ENCODE peak calls at places on chromosomes 7 and 10, in eight cellular contexts. Z, N, H, V, C, Y, I and R are unnamed samples.

GRCh38 chr7:105163718-105164117 is 149.7 kb downstream of the KMT2E start:
- DNase-seq in Z (no peak), N (no peak), H (no peak), V (no peak), C (no peak), Y (peak), I (no peak), R (no peak)

GRCh38 chr7:135147341-135147898 is 452 bp upstream of the TMEM140 start:
- DNase-seq in Z (peak), N (peak), H (peak), V (no peak), C (no peak), Y (peak), I (no peak), R (no peak)

GRCh38 chr7:35758421-35758820 is 42.4 kb upstream of the SEPTIN7 start:
- DNase-seq in Z (peak), N (peak), H (no peak), V (no peak), C (no peak), Y (peak), I (no peak), R (no peak)

GRCh38 chr10:16586358-16587138 is 64.9 kb upstream of the C1QL3 start:
- DNase-seq in Z (no peak), N (no peak), H (no peak), V (no peak), C (no peak), Y (no peak), I (no peak), R (no peak)

GRCh38 chr7:119545118-119545517 is 727.9 kb upstream of the KCND2 start:
- DNase-seq in Z (no peak), N (peak), H (peak), V (no peak), C (no peak), Y (peak), I (no peak), R (no peak)

GRCh38 chr7:69598081-69598486 is at the start of gene AUTS2:
- DNase-seq in Z (peak), N (peak), H (peak), V (no peak), C (peak), Y (peak), I (peak), R (peak)

GRCh38 chr7:84123903-84124573 is 70.6 kb downstream of the SEMA3A start:
- DNase-seq in Z (peak), N (no peak), H (peak), V (no peak), C (no peak), Y (peak), I (no peak), R (no peak)

GRCh38 chr10:92832998-92833642 is 15.2 kb upstream of the EXOC6 start:
- DNase-seq in Z (no peak), N (no peak), H (no peak), V (no peak), C (no peak), Y (peak), I (no peak), R (no peak)

GRCh38 chr10:85787393-85787792 is 579.2 kb downstream of the GRID1 start:
- DNase-seq in Z (no peak), N (no peak), H (no peak), V (no peak), C (no peak), Y (no peak), I (no peak), R (no peak)

GRCh38 chr7:64625114-64626082 is 40.5 kb upstream of the ZNF107 start:
- DNase-seq in Z (no peak), N (no peak), H (no peak), V (no peak), C (no peak), Y (no peak), I (no peak), R (no peak)

GRCh38 chr10:28248092-28248491 is 54.8 kb downstream of the MPP7 start:
- DNase-seq in Z (peak), N (peak), H (peak), V (no peak), C (no peak), Y (no peak), I (no peak), R (no peak)

GRCh38 chr10:56633876-56634452 is 272.9 kb upstream of the ZWINT start:
- DNase-seq in Z (no peak), N (no peak), H (no peak), V (no peak), C (no peak), Y (no peak), I (no peak), R (no peak)

GRCh38 chr10:69464401-69464800 is 13.1 kb downstream of the TSPAN15 start:
- DNase-seq in Z (no peak), N (no peak), H (no peak), V (no peak), C (no peak), Y (peak), I (no peak), R (no peak)

GRCh38 chr7:65269150-65269856 is 104.4 kb upstream of the ZNF92 start:
- DNase-seq in Z (peak), N (no peak), H (peak), V (no peak), C (no peak), Y (peak), I (no peak), R (no peak)

GRCh38 chr10:90592903-90593302 is 264.9 kb downstream of the HTR7 start:
- DNase-seq in Z (peak), N (peak), H (peak), V (no peak), C (no peak), Y (peak), I (no peak), R (no peak)

GRCh38 chr7:150923191-150923590 is 54.9 kb downstream of the KCNH2 start:
- DNase-seq in Z (no peak), N (no peak), H (no peak), V (no peak), C (no peak), Y (peak), I (no peak), R (no peak)

GRCh38 chr10:87771871-87772500 is 46.0 kb downstream of the ATAD1 start:
- DNase-seq in Z (peak), N (peak), H (no peak), V (no peak), C (peak), Y (peak), I (no peak), R (no peak)

GRCh38 chr7:43642897-43643630 is 60.2 kb downstream of the STK17A start:
- DNase-seq in Z (no peak), N (no peak), H (no peak), V (no peak), C (no peak), Y (no peak), I (no peak), R (no peak)

GRCh38 chr7:47950714-47951113 is 2.4 kb upstream of the PKD1L1 start:
- DNase-seq in Z (no peak), N (no peak), H (no peak), V (no peak), C (no peak), Y (peak), I (no peak), R (no peak)

GRCh38 chr7:26090927-26091519 is 61.0 kb upstream of the NFE2L3 start:
- DNase-seq in Z (peak), N (peak), H (peak), V (no peak), C (peak), Y (peak), I (no peak), R (no peak)

GRCh38 chr7:150356265-150356897 is 12.2 kb upstream of the REPIN1 start:
- DNase-seq in Z (peak), N (peak), H (peak), V (no peak), C (no peak), Y (peak), I (no peak), R (no peak)

GRCh38 chr10:93873427-93874115 is 20.2 kb upstream of the SLC35G1 start:
- DNase-seq in Z (peak), N (peak), H (peak), V (no peak), C (no peak), Y (no peak), I (no peak), R (no peak)

GRCh38 chr10:70130878-70131559 is 1.6 kb downstream of the AIFM2 start:
- DNase-seq in Z (peak), N (peak), H (peak), V (no peak), C (no peak), Y (no peak), I (no peak), R (no peak)

GRCh38 chr10:72370201-72370722 is 15.5 kb upstream of the DNAJB12 start:
- DNase-seq in Z (no peak), N (no peak), H (peak), V (no peak), C (no peak), Y (no peak), I (no peak), R (no peak)

GRCh38 chr7:77887567-77887966 is 89.0 kb downstream of the PHTF2 start:
- DNase-seq in Z (peak), N (peak), H (no peak), V (no peak), C (no peak), Y (peak), I (no peak), R (no peak)

GRCh38 chr10:37700886-37701780 is 156.3 kb downstream of the ZNF248 start:
- DNase-seq in Z (no peak), N (no peak), H (no peak), V (no peak), C (no peak), Y (no peak), I (no peak), R (no peak)

GRCh38 chr10:49457686-49458085 is 61.8 kb upstream of the DRGX start:
- DNase-seq in Z (peak), N (no peak), H (no peak), V (no peak), C (no peak), Y (no peak), I (no peak), R (no peak)

GRCh38 chr7:78516450-78516849 is 717.9 kb downstream of the PHTF2 start:
- DNase-seq in Z (no peak), N (no peak), H (no peak), V (no peak), C (no peak), Y (no peak), I (no peak), R (no peak)

GRCh38 chr7:80277434-80278427 is 143.1 kb downstream of the GNAI1 start:
- DNase-seq in Z (peak), N (peak), H (peak), V (no peak), C (no peak), Y (no peak), I (no peak), R (no peak)

GRCh38 chr7:1910081-1910685 is 240.1 kb downstream of the ELFN1 start:
- DNase-seq in Z (no peak), N (no peak), H (no peak), V (no peak), C (no peak), Y (no peak), I (no peak), R (no peak)

GRCh38 chr10:66680886-66681285 is 244.9 kb upstream of the LRRTM3 start:
- DNase-seq in Z (peak), N (no peak), H (no peak), V (no peak), C (no peak), Y (no peak), I (no peak), R (no peak)

GRCh38 chr7:111424768-111425167 is 137.5 kb downstream of the IMMP2L start:
- DNase-seq in Z (peak), N (peak), H (peak), V (no peak), C (no peak), Y (no peak), I (no peak), R (no peak)

GRCh38 chr10:5040010-5040635 is 36.5 kb upstream of the AKR1C2 start:
- DNase-seq in Z (no peak), N (no peak), H (no peak), V (no peak), C (no peak), Y (no peak), I (no peak), R (no peak)

GRCh38 chr7:21253740-21254687 is 173.9 kb upstream of the SP4 start:
- DNase-seq in Z (peak), N (peak), H (peak), V (peak), C (peak), Y (peak), I (no peak), R (no peak)